ENCODE peak calls at places on chromosomes 4 and X, in five cellular contexts. M is endodermal cell; G is CD8-positive, alpha-beta T cell; E is heart left ventricle; K is stomach. W is an unnamed sample.
A peak's percentile ranks its signal among the peaks of the same experiment; 100 is the strongest.

GRCh38 chrX:128728943-128729342 is 676.7 kb upstream of the ACTRT1 start:
- DNase-seq in M (no peak), K (no peak), G (no peak), E (no peak), W (no peak)

GRCh38 chr4:29970626-29971025 is 749.5 kb upstream of the PCDH7 start:
- DNase-seq in E (no peak), K (no peak), G (no peak), M (peak; percentile 60), W (no peak)

GRCh38 chr4:117429061-117429460 is 343.7 kb upstream of the TRAM1L1 start:
- DNase-seq in K (no peak), G (no peak), E (no peak), M (peak; percentile 66), W (no peak)

GRCh38 chrX:31070057-31070468 is 1.8 kb downstream of the FTHL17 start:
- DNase-seq in E (no peak), G (no peak), M (no peak), K (no peak), W (no peak)

GRCh38 chr4:187236491-187236890 is 512.8 kb upstream of the FAT1 start:
- DNase-seq in K (no peak), M (no peak), G (no peak), E (no peak), W (no peak)

GRCh38 chrX:72046447-72046846 is 85.3 kb downstream of the RTL5 start:
- DNase-seq in K (no peak), G (no peak), E (no peak), M (no peak), W (no peak)

GRCh38 chr4:26015133-26015651 is 101.2 kb downstream of the SMIM20 start:
- DNase-seq in G (no peak), K (peak; percentile 61), M (peak; percentile 45), E (peak; percentile 71), W (no peak)

GRCh38 chr4:35038079-35038805 is 1206.1 kb downstream of the ARAP2 start:
- DNase-seq in M (no peak), K (no peak), G (no peak), E (peak; percentile 37), W (no peak)

GRCh38 chrX:133529578-133529977 is 114.3 kb upstream of the GPC4 start:
- DNase-seq in M (no peak), E (no peak), G (no peak), K (no peak), W (no peak)

GRCh38 chrX:12686324-12686723 is 104.9 kb upstream of the PRPS2 start:
- DNase-seq in M (no peak), E (no peak), K (peak; percentile 40), G (no peak), W (no peak)

GRCh38 chrX:21723814-21724213 is 34.1 kb downstream of the SMPX start:
- DNase-seq in G (no peak), E (no peak), K (no peak), M (no peak), W (no peak)

GRCh38 chr4:182839256-182839655 is 77.9 kb downstream of the DCTD start:
- DNase-seq in K (no peak), E (no peak), M (no peak), G (no peak), W (no peak)

GRCh38 chrX:18937173-18937572 is 46.7 kb downstream of the PHKA2 start:
- DNase-seq in M (no peak), E (no peak), G (no peak), K (no peak), W (no peak)

GRCh38 chr4:140659935-140660710 is 91.4 kb upstream of the UCP1 start:
- DNase-seq in M (no peak), K (no peak), G (no peak), E (no peak), W (no peak)

GRCh38 chr4:33658971-33659370 is 2585.3 kb downstream of the ARAP2 start:
- DNase-seq in G (no peak), M (no peak), E (no peak), K (no peak), W (no peak)

GRCh38 chr4:82791179-82791578 is 7.4 kb downstream of the SCD5 start:
- DNase-seq in E (no peak), K (no peak), G (peak; percentile 29), M (peak; percentile 62), W (no peak)

GRCh38 chrX:16772460-16772859 is 13.8 kb upstream of the TXLNG start:
- DNase-seq in K (no peak), E (no peak), G (no peak), M (peak; percentile 79), W (no peak)

GRCh38 chr4:55398461-55398860 is 2.7 kb downstream of the TMEM165 start:
- DNase-seq in K (no peak), M (no peak), E (no peak), G (no peak), W (no peak)

GRCh38 chr4:176563591-176563990 is 229.1 kb downstream of the VEGFC start:
- DNase-seq in K (no peak), E (no peak), M (no peak), G (no peak), W (no peak)

GRCh38 chr4:109979932-109980717 is 67.4 kb downstream of the EGF start:
- DNase-seq in K (no peak), G (no peak), E (no peak), M (no peak), W (no peak)

GRCh38 chr4:150389896-150390530 is 191.9 kb upstream of the MAB21L2 start:
- DNase-seq in K (no peak), M (no peak), E (no peak), G (no peak), W (no peak)

GRCh38 chr4:158461336-158461735 is 60.3 kb upstream of the RXFP1 start:
- DNase-seq in E (no peak), K (no peak), M (no peak), G (no peak), W (no peak)

GRCh38 chrX:41293269-41293668 is 40.7 kb upstream of the DDX3X start:
- DNase-seq in G (no peak), E (no peak), K (no peak), M (peak; percentile 82), W (no peak)

GRCh38 chrX:140766024-140766611 is 56.6 kb downstream of the LINC00632 start:
- DNase-seq in E (no peak), K (peak; percentile 37), G (peak; percentile 60), M (peak; percentile 84), W (peak; percentile 41)

GRCh38 chr4:33924239-33924638 is 2320.1 kb downstream of the ARAP2 start:
- DNase-seq in K (no peak), G (no peak), E (no peak), M (peak; percentile 53), W (no peak)

GRCh38 chrX:70825366-70825765 is 83.1 kb downstream of the TEX11 start:
- DNase-seq in M (no peak), E (no peak), G (no peak), K (no peak), W (no peak)

GRCh38 chr4:152663203-152664066 is 16.4 kb downstream of the TMEM154 start:
- DNase-seq in E (no peak), G (no peak), K (no peak), M (peak; percentile 42), W (no peak)

GRCh38 chrX:56618250-56618649 is 54.8 kb downstream of the UBQLN2 start:
- DNase-seq in E (no peak), M (no peak), K (no peak), G (no peak), W (no peak)

GRCh38 chrX:132488092-132488749 is 617 bp downstream of the MBNL3 start:
- DNase-seq in M (no peak), G (no peak), K (no peak), E (no peak), W (no peak)

GRCh38 chrX:132490086-132490419 is 1.2 kb upstream of the MBNL3 start:
- DNase-seq in G (no peak), M (no peak), K (no peak), E (no peak), W (no peak)

GRCh38 chrX:132488819-132489255 is at the start of gene MBNL3:
- DNase-seq in K (peak; percentile 59), G (peak; percentile 79), E (peak; percentile 70), M (peak; percentile 83), W (peak; percentile 54)

GRCh38 chrX:132491191-132491590 is 2.4 kb upstream of the MBNL3 start:
- DNase-seq in E (no peak), G (no peak), K (no peak), M (no peak), W (no peak)

DNA sequence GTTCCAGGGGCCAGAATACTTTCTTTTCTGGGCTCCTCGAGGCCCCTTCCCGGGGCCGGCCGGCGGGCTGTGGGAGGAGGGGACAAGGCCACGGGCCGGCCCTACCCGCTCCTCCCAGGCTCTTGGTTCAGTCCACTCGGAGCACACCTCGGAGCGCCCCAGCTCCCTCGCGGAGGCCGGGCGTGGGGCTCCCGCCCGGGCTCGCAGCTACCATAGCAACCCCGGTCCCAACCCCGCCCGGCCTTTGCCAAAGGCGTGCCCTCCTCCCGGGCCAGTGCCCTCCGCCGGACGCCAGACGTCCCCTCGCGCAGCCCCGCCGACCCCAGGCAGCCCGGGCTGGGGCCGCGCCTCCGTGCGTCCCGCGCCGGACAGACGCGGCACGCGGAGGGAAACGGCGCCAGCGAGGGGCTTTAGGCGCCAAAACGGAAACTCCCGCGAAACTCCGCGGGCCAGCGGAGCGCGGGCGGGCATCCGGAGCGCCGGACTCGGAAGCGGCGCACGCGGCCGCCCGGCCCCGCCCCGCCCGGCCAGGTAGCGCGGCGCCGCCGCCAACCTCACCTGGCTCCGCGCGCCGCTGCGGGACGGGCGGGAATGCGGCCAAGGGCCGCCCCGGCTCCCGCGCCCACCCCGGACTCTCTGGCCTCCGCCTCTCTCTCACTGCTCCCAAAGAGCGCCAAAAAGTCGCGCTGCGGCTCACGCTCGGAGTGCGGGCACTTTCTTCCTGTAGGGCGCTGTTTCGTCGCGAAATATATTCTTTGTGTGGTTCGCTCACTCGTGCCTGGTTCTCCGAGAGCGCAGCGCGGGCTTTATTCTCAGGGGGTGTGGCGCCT is 633 bp upstream of the MBNL3 start:
- DNase-seq in E (peak; percentile 77), G (peak; percentile 68), K (peak; percentile 78), M (peak; percentile 72), W (peak; percentile 75)
- TF ChIP-seq CTCF in E (no peak), G (no peak), K (no peak), M (peak; percentile 25), W (no peak)

DNA sequence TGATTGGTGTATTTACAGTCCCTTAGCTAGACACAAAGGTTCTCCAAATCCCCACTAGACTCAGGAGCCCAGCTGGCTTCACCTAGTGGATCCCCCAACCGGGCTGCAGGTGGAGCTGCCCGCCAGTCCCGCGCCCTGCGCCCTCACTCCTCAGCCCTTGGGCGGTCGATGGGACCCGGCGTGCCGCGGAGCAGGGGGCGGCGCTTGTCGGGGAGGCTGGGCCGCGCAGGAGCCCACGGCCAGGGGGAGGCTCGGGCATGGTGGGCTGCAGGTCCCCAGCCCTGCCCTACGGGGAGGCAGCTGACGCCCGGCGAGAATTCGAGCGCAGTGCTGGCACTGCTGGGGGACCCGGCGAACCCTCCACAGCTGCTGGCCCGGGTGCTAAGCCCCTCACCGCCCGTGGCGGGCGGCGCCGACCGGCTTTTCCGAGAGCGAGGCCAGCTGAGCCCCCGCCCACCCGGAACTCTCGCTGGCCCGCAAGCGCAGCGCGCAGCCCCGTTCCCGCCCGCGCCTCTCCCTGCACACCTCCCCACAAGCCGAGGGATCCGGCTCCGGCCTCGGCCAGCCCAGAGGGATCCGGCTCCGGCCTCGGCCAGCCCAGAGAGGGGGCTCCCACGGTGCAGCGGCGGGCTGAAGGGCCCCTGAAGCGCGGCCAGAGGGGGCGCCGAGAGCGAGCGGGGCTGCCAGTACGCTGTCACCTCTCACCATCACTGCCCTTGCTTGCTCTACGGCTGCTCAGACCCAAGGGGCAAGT is 39.4 kb downstream of the WFS1 start:
- DNase-seq in M (peak; percentile 92), K (peak; percentile 34), G (peak; percentile 64), E (peak; percentile 77), W (no peak)
- H3K4me3 ChIP-seq in M (peak overlapping the region; percentile 65), K (peak overlapping the region; percentile 59), G (peak overlapping the region; percentile 52), E (peak overlapping the region; percentile 54), W (peak overlapping the region; percentile 31)

GRCh38 chr4:2583517-2583916 is 47.1 kb downstream of the FAM193A start:
- DNase-seq in G (no peak), M (no peak), K (no peak), E (no peak), W (peak; percentile 43)
- H3K27ac ChIP-seq in G (no peak overlapping the region), M (peak overlapping the region; percentile 19), K (peak overlapping the region; percentile 29), E (no peak overlapping the region), W (no peak overlapping the region)

GRCh38 chr4:88734403-88734949 is 36.8 kb upstream of the NAP1L5 start:
- DNase-seq in M (no peak), K (no peak), G (no peak), E (no peak), W (no peak)
- TF ChIP-seq CTCF in M (no peak), K (no peak), G (no peak), E (no peak), W (no peak)